ENCODE peak calls at places on chromosomes 7 and 10, in ten cellular contexts. A is neural progenitor cell, P is epithelial cell of esophagus, K is heart right ventricle, Z is tibial artery, L is hepatocyte, J is cardiac fibroblast, R is progenitor cell of endocrine pancreas, W is fibroblast of villous mesenchyme, U is GM20000. Q is an unnamed sample.

GRCh38 chr7:152000191-152000590 is 25.3 kb upstream of the GALNT11 start:
- DNase-seq in R (no peak), U (no peak), W (peak), L (no peak), P (no peak), K (no peak), J (peak), Z (no peak), A (no peak), Q (no peak)

GRCh38 chr7:33745934-33746333 is 159.4 kb upstream of the BMPER start:
- DNase-seq in R (no peak), Z (no peak), W (no peak), J (no peak), A (no peak), U (no peak), K (no peak), L (no peak), P (peak), Q (no peak)

GRCh38 chr10:132810807-132811700 is 25.1 kb upstream of the NKX6-2 start:
- DNase-seq in L (no peak), P (no peak), W (no peak), Z (no peak), U (no peak), A (no peak), K (no peak), R (no peak), J (no peak), Q (no peak)

GRCh38 chr7:121187676-121188075 is 141.1 kb upstream of the WNT16 start:
- DNase-seq in Z (no peak), A (no peak), R (no peak), U (no peak), K (no peak), W (peak), J (peak), P (peak), L (peak), Q (no peak)

GRCh38 chr10:43961523-43962345 is 313.1 kb upstream of the ZNF32 start:
- DNase-seq in J (peak), L (no peak), A (no peak), K (no peak), P (no peak), U (no peak), Z (no peak), R (no peak), W (peak), Q (no peak)

GRCh38 chr10:50600286-50600685 is 23.5 kb downstream of the SGMS1 start:
- DNase-seq in L (no peak), K (no peak), P (peak), U (no peak), Z (no peak), A (no peak), R (no peak), J (no peak), W (no peak), Q (no peak)

GRCh38 chr10:123140164-123140982 is 4.6 kb downstream of the HMX3 start:
- DNase-seq in J (no peak), A (peak), K (no peak), Z (no peak), P (no peak), W (no peak), R (no peak), L (no peak), U (peak), Q (peak)

GRCh38 chr7:156125841-156126730 is 313.8 kb upstream of the SHH start:
- DNase-seq in K (no peak), Z (no peak), U (no peak), A (no peak), W (no peak), J (no peak), L (no peak), P (no peak), R (no peak), Q (no peak)

GRCh38 chr10:83283151-83283550 is 856.2 kb upstream of the GHITM start:
- DNase-seq in L (no peak), W (no peak), J (no peak), A (no peak), U (no peak), Z (no peak), R (no peak), P (no peak), K (no peak), Q (no peak)

GRCh38 chr7:36732806-36733205 is 8.5 kb upstream of the AOAH start:
- DNase-seq in R (no peak), W (no peak), K (no peak), J (no peak), L (no peak), Z (no peak), A (no peak), P (no peak), U (no peak), Q (no peak)

GRCh38 chr7:159030490-159031134 is 114.1 kb downstream of the VIPR2 start:
- DNase-seq in J (no peak), U (peak), K (peak), R (peak), L (peak), W (peak), Z (peak), A (peak), P (no peak), Q (peak)

GRCh38 chr7:91033574-91033973 is 230.7 kb upstream of the FZD1 start:
- DNase-seq in K (no peak), Z (no peak), P (no peak), U (no peak), A (no peak), W (no peak), R (no peak), L (no peak), J (no peak), Q (no peak)

GRCh38 chr7:55567495-55568070 is 4.7 kb downstream of the VOPP1 start:
- DNase-seq in Z (no peak), K (no peak), L (no peak), W (no peak), R (no peak), A (no peak), J (no peak), U (no peak), P (no peak), Q (no peak)

GRCh38 chr10:122484276-122485060 is 23.1 kb downstream of the HTRA1 start:
- DNase-seq in J (no peak), K (no peak), Z (no peak), W (no peak), R (no peak), U (no peak), L (no peak), P (no peak), A (no peak), Q (no peak)

GRCh38 chr7:139767561-139767982 is 10.2 kb downstream of the HIPK2 start:
- DNase-seq in J (peak), U (peak), L (no peak), K (no peak), Z (no peak), P (no peak), W (no peak), R (no peak), A (no peak), Q (no peak)

GRCh38 chr10:22335204-22335956 is 9.9 kb upstream of the SPAG6 start:
- DNase-seq in J (peak), K (peak), W (peak), P (peak), U (peak), L (peak), Z (peak), A (peak), R (no peak), Q (peak)

GRCh38 chr10:129851941-129852650 is 112.0 kb downstream of the EBF3 start:
- DNase-seq in A (no peak), K (no peak), P (no peak), U (no peak), J (no peak), R (no peak), W (no peak), Z (no peak), L (no peak), Q (no peak)

GRCh38 chr10:55410415-55410885 is 609.4 kb upstream of the PCDH15 start:
- DNase-seq in A (peak), L (peak), K (peak), P (peak), Z (peak), W (no peak), R (no peak), U (no peak), J (no peak), Q (peak)

GRCh38 chr10:48725708-48726107 is 41.0 kb downstream of the WDFY4 start:
- DNase-seq in K (no peak), L (no peak), W (no peak), P (peak), R (no peak), U (no peak), J (no peak), Z (no peak), A (no peak), Q (no peak)

GRCh38 chr10:46305986-46306385 is 19.2 kb downstream of the ANTXRL start:
- DNase-seq in Z (no peak), A (no peak), W (no peak), R (no peak), L (no peak), P (no peak), U (no peak), K (no peak), J (no peak), Q (no peak)

GRCh38 chr7:100372256-100372655 is 1.0 kb upstream of the PILRA start:
- DNase-seq in L (peak), J (peak), U (no peak), A (no peak), P (peak), K (no peak), Z (no peak), W (peak), R (no peak), Q (no peak)

GRCh38 chr7:99267530-99268360 is 4.9 kb upstream of the MYH16 start:
- DNase-seq in R (no peak), L (peak), J (peak), P (peak), W (peak), Z (peak), A (no peak), U (no peak), K (no peak), Q (peak)

GRCh38 chr7:51366930-51367613 is 50.5 kb upstream of the COBL start:
- DNase-seq in A (peak), P (peak), W (peak), L (peak), J (peak), U (peak), R (peak), K (no peak), Z (no peak), Q (peak)

GRCh38 chr10:97023401-97024180 is 162.2 kb downstream of the SLIT1 start:
- DNase-seq in J (no peak), L (no peak), A (no peak), R (no peak), W (peak), K (no peak), Z (no peak), P (no peak), U (no peak), Q (no peak)

GRCh38 chr7:75967573-75967997 is 26.8 kb downstream of the TMEM120A start:
- DNase-seq in U (no peak), W (peak), Z (no peak), P (no peak), K (peak), J (no peak), L (peak), A (peak), R (no peak), Q (no peak)

GRCh38 chr7:151844080-151844827 is 32.7 kb downstream of the PRKAG2 start:
- DNase-seq in A (no peak), U (no peak), L (peak), P (peak), J (peak), Z (no peak), R (no peak), W (peak), K (no peak), Q (peak)

GRCh38 chr7:99092064-99092720 is 51.7 kb downstream of the SMURF1 start:
- DNase-seq in P (peak), R (no peak), K (no peak), W (no peak), L (no peak), J (no peak), U (no peak), A (no peak), Z (no peak), Q (peak)

GRCh38 chr10:10642741-10643280 is 374.9 kb upstream of the CELF2 start:
- DNase-seq in U (no peak), A (no peak), R (no peak), W (peak), L (peak), K (peak), P (no peak), Z (peak), J (peak), Q (no peak)

GRCh38 chr10:90179696-90180407 is 478.5 kb downstream of the KIF20B start:
- DNase-seq in U (no peak), J (peak), A (no peak), K (no peak), L (peak), R (no peak), Z (no peak), W (peak), P (peak), Q (peak)

GRCh38 chr10:96642973-96643372 is 56.2 kb upstream of the TM9SF3 start:
- DNase-seq in J (peak), U (peak), Z (peak), A (peak), R (peak), L (peak), P (peak), W (peak), K (peak), Q (peak)

GRCh38 chr7:66187894-66188293 is 17.2 kb upstream of the TPST1 start:
- DNase-seq in J (peak), K (peak), Z (peak), W (peak), L (peak), A (no peak), U (no peak), R (no peak), P (peak), Q (no peak)

GRCh38 chr10:87622290-87623004 is 37.2 kb upstream of the PAPSS2 start:
- DNase-seq in K (no peak), J (no peak), R (no peak), P (peak), A (peak), U (peak), Z (no peak), W (no peak), L (no peak), Q (no peak)
- TF ChIP-seq CTCF in K (no peak), J (no peak), R (peak), P (no peak), A (peak), U (no peak), Z (peak), W (peak), L (no peak), Q (no peak)

GRCh38 chr7:128170461-128170860 is 70.6 kb upstream of the LEP start:
- DNase-seq in A (no peak), K (no peak), W (no peak), P (no peak), Z (no peak), U (no peak), R (no peak), J (no peak), L (no peak), Q (no peak)
- TF ChIP-seq CTCF in A (no peak), K (no peak), W (no peak), P (no peak), Z (no peak), U (no peak), R (no peak), J (no peak), L (no peak), Q (no peak)

GRCh38 chr10:107611101-107611500 is 446.6 kb upstream of the SORCS1 start:
- DNase-seq in A (no peak), U (no peak), K (no peak), R (no peak), Z (no peak), W (peak), L (no peak), P (peak), J (peak), Q (no peak)
- TF ChIP-seq CTCF in A (no peak), U (no peak), K (no peak), R (no peak), Z (no peak), W (no peak), L (no peak), P (no peak), J (no peak), Q (no peak)

GRCh38 chr7:47301078-47301477 is 280.8 kb downstream of the TNS3 start:
- DNase-seq in U (no peak), Z (no peak), L (no peak), W (no peak), J (no peak), P (no peak), K (no peak), A (peak), R (no peak), Q (no peak)
- TF ChIP-seq CTCF in U (no peak), Z (no peak), L (no peak), W (peak), J (no peak), P (no peak), K (no peak), A (peak), R (no peak), Q (peak)

GRCh38 chr7:71772783-71773182 is 639.4 kb downstream of the CALN1 start:
- DNase-seq in J (no peak), R (no peak), A (no peak), U (no peak), W (no peak), K (no peak), L (no peak), Z (no peak), P (no peak), Q (no peak)

GRCh38 chr7:71776726-71777125 is 635.4 kb downstream of the CALN1 start:
- DNase-seq in U (no peak), K (no peak), P (no peak), A (no peak), L (no peak), W (no peak), J (no peak), Z (no peak), R (no peak), Q (no peak)

GRCh38 chr7:71777278-71777677 is 634.9 kb downstream of the CALN1 start:
- DNase-seq in R (no peak), L (no peak), W (no peak), J (no peak), U (no peak), A (no peak), Z (no peak), K (no peak), P (no peak), Q (no peak)

GRCh38 chr7:71780282-71780681 is 631.9 kb downstream of the CALN1 start:
- DNase-seq in A (peak), J (no peak), Z (no peak), P (no peak), L (no peak), U (no peak), W (no peak), K (no peak), R (no peak), Q (no peak)

GRCh38 chr7:71775648-71776047 is 636.5 kb downstream of the CALN1 start:
- DNase-seq in A (no peak), R (no peak), P (no peak), Z (no peak), W (no peak), K (no peak), L (no peak), J (no peak), U (no peak), Q (no peak)
- TF ChIP-seq CTCF in A (no peak), R (no peak), P (no peak), Z (no peak), W (no peak), K (no peak), L (no peak), J (no peak), U (no peak), Q (no peak)

GRCh38 chr7:132782777-132783633 is 206.7 kb upstream of the PLXNA4 start:
- DNase-seq in L (no peak), U (no peak), W (peak), Z (no peak), K (no peak), A (no peak), R (no peak), P (no peak), J (peak), Q (no peak)
- TF ChIP-seq CTCF in L (no peak), U (no peak), W (no peak), Z (no peak), K (no peak), A (no peak), R (no peak), P (no peak), J (no peak), Q (no peak)

DNA sequence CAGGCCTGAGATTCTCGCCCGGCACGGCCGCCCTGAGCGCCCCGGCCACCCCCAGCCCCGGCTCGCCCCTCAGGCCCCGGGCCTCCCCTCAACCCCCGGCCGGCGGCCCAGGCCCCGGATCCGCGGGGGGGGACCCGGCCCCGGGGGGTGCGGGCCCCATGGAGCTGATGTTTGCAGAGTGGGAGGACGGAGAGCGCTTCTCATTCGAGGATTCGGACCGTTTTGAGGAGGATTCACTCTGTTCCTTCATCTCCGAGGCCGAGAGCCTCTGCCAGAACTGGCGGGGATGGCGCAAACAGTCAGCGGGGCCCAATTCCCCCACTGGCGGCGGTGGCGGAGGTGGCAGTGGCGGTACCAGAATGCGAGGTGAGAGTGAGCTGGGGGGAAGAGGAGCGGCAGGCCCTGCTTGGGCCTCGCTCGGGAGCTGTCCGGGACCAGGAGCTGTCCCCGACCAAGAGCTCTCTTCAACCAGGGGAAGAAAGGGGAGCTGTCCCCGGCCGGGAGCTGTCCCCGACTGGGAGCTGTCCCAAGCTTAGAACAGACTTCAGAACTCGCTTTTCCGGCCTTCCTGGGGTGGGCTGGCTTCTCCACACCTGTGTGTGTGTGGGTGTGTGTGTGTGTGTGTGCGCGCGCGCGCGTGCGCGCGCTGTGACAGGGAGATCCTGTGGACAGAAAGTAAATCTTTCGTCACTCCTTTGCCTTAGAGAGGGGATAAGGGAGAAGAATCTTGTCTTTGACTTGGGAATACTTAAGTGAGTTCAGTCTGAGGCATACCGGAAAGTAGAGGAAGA is 510 bp downstream of the ZSWIM8 start:
- DNase-seq in R (peak), J (peak), Z (peak), A (peak), L (peak), K (no peak), P (peak), W (peak), U (peak), Q (peak)
- TF ChIP-seq CTCF in R (no peak), J (no peak), Z (no peak), A (no peak), L (no peak), K (no peak), P (no peak), W (no peak), U (no peak), Q (no peak)

DNA sequence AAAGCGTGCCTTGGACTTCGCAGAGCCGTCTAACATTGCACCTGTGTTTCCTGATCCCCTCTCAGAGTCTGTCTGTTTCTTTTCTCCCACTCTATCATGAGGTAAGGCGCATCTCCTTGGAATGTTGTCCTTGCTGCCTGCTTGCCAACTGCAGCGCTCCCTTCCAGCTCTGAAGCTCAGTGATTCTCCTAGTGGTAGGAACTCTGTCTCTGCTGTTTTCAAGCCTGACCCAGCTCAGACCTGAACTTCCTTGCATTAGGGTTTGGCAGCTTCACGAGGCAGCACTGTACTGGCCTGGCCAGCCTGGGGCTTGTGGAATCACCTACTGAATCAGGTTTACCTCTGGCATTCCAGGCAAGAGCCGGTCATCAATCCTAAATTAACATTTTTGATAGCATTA is 123.9 kb downstream of the CREB5 start:
- DNase-seq in A (peak), R (no peak), U (no peak), J (peak), L (peak), K (no peak), P (peak), Z (no peak), W (peak), Q (peak)
- TF ChIP-seq CTCF in A (peak), R (peak), U (no peak), J (peak), L (peak), K (peak), P (peak), Z (peak), W (peak), Q (peak)

GRCh38 chr7:45984386-45985295 is 63.6 kb upstream of the IGFBP3 start:
- DNase-seq in W (no peak), Z (no peak), L (no peak), R (no peak), P (peak), A (no peak), J (no peak), U (no peak), K (no peak), Q (peak)
- TF ChIP-seq CTCF in W (no peak), Z (no peak), L (no peak), R (no peak), P (peak), A (peak), J (no peak), U (no peak), K (peak), Q (no peak)

GRCh38 chr7:16668049-16668858 is 22.3 kb downstream of the BZW2 start:
- DNase-seq in W (peak), Z (peak), R (no peak), L (peak), K (peak), J (peak), P (peak), U (no peak), A (no peak), Q (peak)
- TF ChIP-seq CTCF in W (peak), Z (no peak), R (no peak), L (no peak), K (no peak), J (peak), P (peak), U (no peak), A (no peak), Q (no peak)

Q was measured in Calu3.